ENCODE peak calls at places on chromosomes 7 and 10, in eight cellular contexts. O, V, P, R, N, S, X and I are unnamed samples.

GRCh38 chr10:122273966-122274545 is 3.0 kb downstream of the BTBD16 start:
- DNase-seq in O (no peak), V (no peak), P (no peak), R (no peak), N (no peak), S (no peak), X (no peak), I (peak; percentile 57)

GRCh38 chr7:95886501-95887090 is 114.2 kb downstream of the DYNC1I1 start:
- DNase-seq in O (no peak), V (peak; percentile 19), P (no peak), R (no peak), N (no peak), S (no peak), X (no peak), I (no peak)

GRCh38 chr10:75211007-75211735 is 575 bp downstream of the VDAC2 start:
- DNase-seq in O (no peak), V (peak; percentile 57), P (no peak), R (no peak), N (no peak), S (no peak), X (peak; percentile 35), I (no peak)

GRCh38 chr10:117360016-117360415 is 15.2 kb downstream of the PDZD8 start:
- DNase-seq in O (no peak), V (peak; percentile 47), P (no peak), R (no peak), N (no peak), S (no peak), X (no peak), I (no peak)

GRCh38 chr10:119029613-119030420 is at the start of gene NANOS1:
- DNase-seq in O (peak; percentile 26), V (peak; percentile 21), P (no peak), R (no peak), N (no peak), S (peak; percentile 44), X (peak; percentile 48), I (no peak)

GRCh38 chr10:26359670-26360069 is 78.5 kb upstream of the APBB1IP start:
- DNase-seq in O (no peak), V (no peak), P (no peak), R (no peak), N (no peak), S (no peak), X (no peak), I (no peak)

GRCh38 chr10:58302259-58302658 is 32.5 kb upstream of the UBE2D1 start:
- DNase-seq in O (no peak), V (no peak), P (no peak), R (no peak), N (no peak), S (no peak), X (no peak), I (no peak)

GRCh38 chr7:17659126-17659525 is 281.2 kb downstream of the SNX13 start:
- DNase-seq in O (no peak), V (no peak), P (no peak), R (no peak), N (no peak), S (no peak), X (no peak), I (no peak)

GRCh38 chr7:100366411-100367250 is 6.7 kb upstream of the PILRA start:
- DNase-seq in O (no peak), V (no peak), P (no peak), R (no peak), N (no peak), S (no peak), X (no peak), I (no peak)

GRCh38 chr10:101972761-101973160 is 83.2 kb downstream of the ARMH3 start:
- DNase-seq in O (no peak), V (peak; percentile 23), P (no peak), R (no peak), N (no peak), S (no peak), X (no peak), I (no peak)

GRCh38 chr10:992523-993340 is 4.5 kb downstream of the GTPBP4 start:
- DNase-seq in O (no peak), V (no peak), P (no peak), R (no peak), N (no peak), S (no peak), X (no peak), I (no peak)
- TF ChIP-seq POLR2A in O (no peak), V (no peak), P (no peak), R (no peak), N (no peak), S (peak; percentile 71), X (no peak), I (no peak)

GRCh38 chr10:33005322-33006282 is 47.6 kb upstream of the ITGB1 start:
- DNase-seq in O (peak; percentile 73), V (peak; percentile 98), P (peak; percentile 82), R (peak; percentile 89), N (peak; percentile 49), S (peak; percentile 78), X (peak; percentile 63), I (peak; percentile 58)
- TF ChIP-seq POLR2A in O (no peak), V (peak; percentile 78), P (no peak), R (no peak), N (peak; percentile 17), S (peak; percentile 56), X (peak; percentile 34), I (no peak)

GRCh38 chr7:66666313-66666952 is 37.8 kb downstream of the KCTD7 start:
- DNase-seq in O (no peak), V (no peak), P (no peak), R (no peak), N (no peak), S (no peak), X (no peak), I (no peak)

GRCh38 chr7:66657798-66658197 is 29.1 kb downstream of the KCTD7 start:
- DNase-seq in O (no peak), V (no peak), P (no peak), R (no peak), N (no peak), S (no peak), X (no peak), I (no peak)

GRCh38 chr7:66667023-66667728 is 38.5 kb downstream of the KCTD7 start:
- DNase-seq in O (no peak), V (no peak), P (no peak), R (no peak), N (no peak), S (no peak), X (no peak), I (no peak)

GRCh38 chr7:66664590-66665293 is 36.1 kb downstream of the KCTD7 start:
- DNase-seq in O (no peak), V (no peak), P (no peak), R (no peak), N (no peak), S (no peak), X (no peak), I (no peak)

GRCh38 chr7:66662646-66663264 is 34.1 kb downstream of the KCTD7 start:
- DNase-seq in O (no peak), V (no peak), P (no peak), R (no peak), N (no peak), S (no peak), X (no peak), I (no peak)
- TF ChIP-seq POLR2A in O (no peak), V (no peak), P (no peak), R (no peak), N (no peak), S (no peak), X (no peak), I (no peak)

GRCh38 chr10:44958196-44958896 is 1.3 kb upstream of the RASSF4 start:
- DNase-seq in O (peak; percentile 32), V (peak; percentile 70), P (no peak), R (no peak), N (no peak), S (peak; percentile 34), X (peak; percentile 69), I (peak; percentile 78)

GRCh38 chr10:44960482-44961230 is 1.1 kb downstream of the RASSF4 start:
- DNase-seq in O (peak; percentile 19), V (no peak), P (no peak), R (no peak), N (no peak), S (peak; percentile 22), X (no peak), I (peak; percentile 14)

GRCh38 chr10:44959243-44960097 is at the start of gene RASSF4:
- DNase-seq in O (peak; percentile 96), V (peak; percentile 74), P (peak; percentile 81), R (peak; percentile 52), N (peak; percentile 89), S (peak; percentile 93), X (peak; percentile 85), I (peak; percentile 90)

GRCh38 chr10:44960098-44960480 is 487 bp downstream of the RASSF4 start:
- DNase-seq in O (no peak), V (no peak), P (no peak), R (no peak), N (no peak), S (peak; percentile 19), X (no peak), I (no peak)

GRCh38 chr10:44958897-44959242 is 732 bp upstream of the RASSF4 start:
- DNase-seq in O (no peak), V (no peak), P (no peak), R (no peak), N (no peak), S (peak; percentile 24), X (no peak), I (no peak)
- TF ChIP-seq POLR2A in O (no peak), V (no peak), P (no peak), R (no peak), N (no peak), S (no peak), X (no peak), I (no peak)

DNA sequence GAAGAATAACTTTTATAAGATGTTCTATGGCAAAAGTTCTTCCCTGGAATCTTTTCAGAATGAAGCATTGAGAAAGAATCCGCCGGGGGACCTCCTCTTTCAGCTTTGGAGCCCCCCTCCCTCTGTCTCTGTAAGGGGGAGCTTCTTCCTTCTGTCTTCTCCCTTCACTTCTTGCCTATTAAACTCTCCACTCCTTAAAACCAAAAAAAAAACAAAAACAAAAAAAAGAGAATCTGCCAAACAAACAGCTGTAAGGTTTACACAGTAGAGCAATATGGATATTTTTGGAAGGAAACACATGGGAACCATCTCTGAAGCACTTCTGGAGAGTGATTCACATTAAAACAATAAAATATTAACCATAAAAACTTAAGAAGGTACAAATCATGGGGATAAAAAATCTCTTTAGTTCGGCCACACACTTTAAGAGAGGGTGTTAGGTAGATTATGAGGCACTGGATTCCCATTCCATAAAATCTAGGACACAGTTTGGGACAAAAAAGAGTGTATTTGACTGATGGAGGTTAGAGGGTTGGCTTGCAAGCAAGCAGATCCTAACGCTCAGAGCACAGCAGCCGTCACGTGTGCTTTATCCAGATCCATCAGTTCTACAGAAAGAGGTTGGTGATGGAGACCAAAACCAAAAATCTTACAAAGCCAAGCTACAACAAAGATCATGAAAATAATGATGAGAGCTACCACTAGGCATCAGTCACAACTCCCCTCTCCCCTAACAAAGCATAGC is 549.6 kb downstream of the TNS3 start:
- DNase-seq in O (no peak), V (no peak), P (no peak), R (no peak), N (no peak), S (no peak), X (no peak), I (no peak)
- TF ChIP-seq POLR2A in O (no peak), V (no peak), P (no peak), R (no peak), N (no peak), S (no peak), X (no peak), I (no peak)